ENCODE peak calls at places on chromosomes 13 and 19, in seven cellular contexts. One of them, this sample, is unnamed. For H3K4me1, the result is how much of the 10 kb centered on the place peaks cover.

GRCh38 chr19:16446108-16447014 is 25.4 kb downstream of the EPS15L1 start:
- DNase-seq in upper lobe of right lung: no peak
- DNase-seq in pancreas: no peak
- DNase-seq in tibial nerve: no peak
- DNase-seq in mucosa of descending colon: no peak
- DNase-seq in Caco-2: no peak
- DNase-seq in aorta: no peak
- DNase-seq in this sample: peak

GRCh38 chr13:114155923-114156883 is 22.9 kb upstream of the CFAP97D2 start:
- DNase-seq in aorta: no peak
- DNase-seq in upper lobe of right lung: peak
- DNase-seq in tibial nerve: no peak
- DNase-seq in mucosa of descending colon: peak
- DNase-seq in Caco-2: no peak
- DNase-seq in pancreas: no peak
- DNase-seq in this sample: no peak

GRCh38 chr13:83950284-83950683 is 68.0 kb upstream of the SLITRK1 start:
- DNase-seq in aorta: no peak
- DNase-seq in Caco-2: no peak
- DNase-seq in tibial nerve: no peak
- DNase-seq in pancreas: no peak
- DNase-seq in mucosa of descending colon: no peak
- DNase-seq in upper lobe of right lung: no peak
- DNase-seq in this sample: no peak

GRCh38 chr19:41248895-41249294 is 15.3 kb upstream of the HNRNPUL1 start:
- DNase-seq in tibial nerve: no peak
- DNase-seq in mucosa of descending colon: no peak
- DNase-seq in pancreas: no peak
- DNase-seq in upper lobe of right lung: no peak
- DNase-seq in Caco-2: no peak
- DNase-seq in aorta: no peak
- DNase-seq in this sample: no peak

GRCh38 chr19:23799321-23799720 is 40.6 kb upstream of the ZNF681 start:
- DNase-seq in mucosa of descending colon: no peak
- DNase-seq in upper lobe of right lung: no peak
- DNase-seq in pancreas: no peak
- DNase-seq in aorta: no peak
- DNase-seq in Caco-2: no peak
- DNase-seq in tibial nerve: no peak
- DNase-seq in this sample: no peak

GRCh38 chr13:78015782-78016181 is 97.2 kb upstream of the EDNRB start:
- DNase-seq in pancreas: no peak
- DNase-seq in tibial nerve: no peak
- DNase-seq in Caco-2: no peak
- DNase-seq in aorta: no peak
- DNase-seq in upper lobe of right lung: no peak
- DNase-seq in mucosa of descending colon: no peak
- DNase-seq in this sample: no peak

GRCh38 chr19:47507924-47508553 is 6.8 kb downstream of the NAPA start:
- DNase-seq in aorta: no peak
- DNase-seq in tibial nerve: no peak
- DNase-seq in mucosa of descending colon: no peak
- DNase-seq in pancreas: peak
- DNase-seq in upper lobe of right lung: no peak
- DNase-seq in Caco-2: no peak
- DNase-seq in this sample: no peak

GRCh38 chr13:28820099-28821051 is at the start of gene MTUS2:
- DNase-seq in aorta: no peak
- DNase-seq in tibial nerve: no peak
- DNase-seq in pancreas: peak
- DNase-seq in Caco-2: no peak
- DNase-seq in upper lobe of right lung: peak
- DNase-seq in mucosa of descending colon: peak
- DNase-seq in this sample: peak

GRCh38 chr19:496333-496634 is at the start of gene MADCAM1:
- DNase-seq in pancreas: no peak
- DNase-seq in upper lobe of right lung: no peak
- DNase-seq in mucosa of descending colon: no peak
- DNase-seq in tibial nerve: no peak
- DNase-seq in aorta: no peak
- DNase-seq in Caco-2: no peak
- DNase-seq in this sample: no peak

GRCh38 chr19:38213911-38214625 is 10.0 kb downstream of the DPF1 start:
- DNase-seq in Caco-2: no peak
- DNase-seq in tibial nerve: no peak
- DNase-seq in pancreas: no peak
- DNase-seq in mucosa of descending colon: no peak
- DNase-seq in aorta: no peak
- DNase-seq in upper lobe of right lung: no peak
- DNase-seq in this sample: no peak

GRCh38 chr19:7670150-7670784 is 1.4 kb downstream of the RETN start:
- DNase-seq in aorta: no peak
- DNase-seq in Caco-2: no peak
- DNase-seq in upper lobe of right lung: peak
- DNase-seq in mucosa of descending colon: no peak
- DNase-seq in pancreas: no peak
- DNase-seq in tibial nerve: no peak
- DNase-seq in this sample: no peak

GRCh38 chr13:100382787-100383186 is 205.8 kb downstream of the GGACT start:
- DNase-seq in tibial nerve: no peak
- DNase-seq in aorta: no peak
- DNase-seq in upper lobe of right lung: no peak
- DNase-seq in pancreas: no peak
- DNase-seq in mucosa of descending colon: no peak
- DNase-seq in Caco-2: no peak
- DNase-seq in this sample: no peak

GRCh38 chr19:33449799-33450198 is 71.8 kb downstream of the PEPD start:
- DNase-seq in tibial nerve: no peak
- DNase-seq in Caco-2: no peak
- DNase-seq in upper lobe of right lung: peak
- DNase-seq in mucosa of descending colon: no peak
- DNase-seq in aorta: peak
- DNase-seq in pancreas: peak
- DNase-seq in this sample: no peak

GRCh38 chr13:49840667-49841066 is 48.2 kb upstream of the KPNA3 start:
- DNase-seq in Caco-2: no peak
- DNase-seq in tibial nerve: no peak
- DNase-seq in pancreas: no peak
- DNase-seq in upper lobe of right lung: no peak
- DNase-seq in aorta: no peak
- DNase-seq in mucosa of descending colon: no peak
- DNase-seq in this sample: no peak

GRCh38 chr13:26557393-26558073 is at the start of gene WASF3:
- DNase-seq in mucosa of descending colon: peak
- DNase-seq in upper lobe of right lung: peak
- DNase-seq in tibial nerve: peak
- DNase-seq in pancreas: peak
- DNase-seq in Caco-2: no peak
- DNase-seq in aorta: peak
- DNase-seq in this sample: peak

GRCh38 chr19:18659281-18660050 is 22.6 kb downstream of the KLHL26 start:
- DNase-seq in Caco-2: no peak
- DNase-seq in mucosa of descending colon: no peak
- DNase-seq in aorta: peak
- DNase-seq in tibial nerve: peak
- DNase-seq in pancreas: no peak
- DNase-seq in upper lobe of right lung: no peak
- DNase-seq in this sample: peak

GRCh38 chr19:5133986-5134595 is 165.2 kb downstream of the KDM4B start:
- DNase-seq in upper lobe of right lung: no peak
- DNase-seq in aorta: no peak
- DNase-seq in pancreas: no peak
- DNase-seq in mucosa of descending colon: no peak
- DNase-seq in tibial nerve: no peak
- DNase-seq in Caco-2: no peak
- DNase-seq in this sample: no peak

GRCh38 chr13:113337556-113337955 is 26.4 kb downstream of the GRTP1 start:
- DNase-seq in tibial nerve: no peak
- DNase-seq in mucosa of descending colon: no peak
- DNase-seq in pancreas: no peak
- DNase-seq in Caco-2: no peak
- DNase-seq in aorta: peak
- DNase-seq in upper lobe of right lung: no peak
- DNase-seq in this sample: no peak

GRCh38 chr19:16836115-16836905 is 7.1 kb downstream of the SIN3B start:
- DNase-seq in tibial nerve: peak
- DNase-seq in upper lobe of right lung: no peak
- DNase-seq in Caco-2: no peak
- DNase-seq in pancreas: no peak
- DNase-seq in mucosa of descending colon: no peak
- DNase-seq in aorta: no peak
- DNase-seq in this sample: no peak

GRCh38 chr19:55179570-55180484 is at the start of gene SYT5:
- DNase-seq in aorta: no peak
- DNase-seq in upper lobe of right lung: no peak
- DNase-seq in pancreas: peak
- DNase-seq in tibial nerve: no peak
- DNase-seq in Caco-2: no peak
- DNase-seq in mucosa of descending colon: peak
- DNase-seq in this sample: peak

GRCh38 chr13:50594276-50594970 is 249.1 kb downstream of the DLEU7 start:
- DNase-seq in upper lobe of right lung: no peak
- DNase-seq in tibial nerve: no peak
- DNase-seq in aorta: no peak
- DNase-seq in mucosa of descending colon: peak
- DNase-seq in Caco-2: peak
- DNase-seq in pancreas: no peak
- DNase-seq in this sample: no peak

GRCh38 chr13:25901460-25902376 is 150.1 kb downstream of the SHISA2 start:
- DNase-seq in mucosa of descending colon: no peak
- DNase-seq in pancreas: no peak
- DNase-seq in aorta: no peak
- DNase-seq in tibial nerve: no peak
- DNase-seq in upper lobe of right lung: no peak
- DNase-seq in Caco-2: no peak
- DNase-seq in this sample: no peak

GRCh38 chr13:36979361-36980040 is 19.6 kb downstream of the ALG5 start:
- DNase-seq in Caco-2: no peak
- DNase-seq in upper lobe of right lung: no peak
- DNase-seq in mucosa of descending colon: no peak
- DNase-seq in aorta: no peak
- DNase-seq in tibial nerve: no peak
- DNase-seq in pancreas: no peak
- DNase-seq in this sample: no peak

DNA sequence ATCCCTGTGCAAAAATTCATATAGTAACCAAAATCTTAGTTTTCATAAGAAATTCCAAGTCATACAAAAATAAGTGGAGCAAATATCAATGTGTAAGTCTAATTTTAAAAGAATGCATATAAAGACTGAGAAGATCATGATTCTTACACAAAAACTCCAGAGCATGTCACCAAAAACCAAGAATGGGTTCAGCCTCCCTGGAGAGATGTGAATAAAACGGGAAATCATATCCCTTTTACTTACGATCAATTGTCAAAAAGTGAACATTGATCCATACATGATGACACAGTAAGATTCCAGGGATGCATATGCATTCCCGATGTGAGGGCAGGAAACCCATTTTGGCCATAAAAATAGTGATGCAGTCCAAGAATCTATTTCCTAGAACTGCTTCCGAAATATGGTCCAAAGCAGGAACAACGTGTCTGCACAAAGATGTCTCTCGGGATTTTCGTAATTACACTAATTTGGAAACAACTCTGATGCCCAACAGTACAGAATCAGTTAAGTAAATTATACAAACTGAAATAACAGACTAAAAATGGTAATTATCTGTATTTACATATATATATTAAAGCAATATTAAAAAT is 123.6 kb downstream of the STK24 start:
- DNase-seq in upper lobe of right lung: no peak
- DNase-seq in mucosa of descending colon: no peak
- DNase-seq in tibial nerve: no peak
- DNase-seq in aorta: no peak
- DNase-seq in pancreas: no peak
- DNase-seq in Caco-2: no peak
- DNase-seq in this sample: no peak
- H3K4me1 ChIP-seq in upper lobe of right lung: under half
- H3K4me1 ChIP-seq in mucosa of descending colon: under half
- H3K4me1 ChIP-seq in tibial nerve: under half
- H3K4me1 ChIP-seq in aorta: under half
- H3K4me1 ChIP-seq in pancreas: under half
- H3K4me1 ChIP-seq in Caco-2: under half
- H3K4me1 ChIP-seq in this sample: under half

GRCh38 chr13:90205081-90205480 is 1142.4 kb upstream of the MIR17HG start:
- DNase-seq in mucosa of descending colon: no peak
- DNase-seq in pancreas: no peak
- DNase-seq in aorta: no peak
- DNase-seq in Caco-2: no peak
- DNase-seq in tibial nerve: no peak
- DNase-seq in upper lobe of right lung: no peak
- DNase-seq in this sample: no peak
- H3K4me3 ChIP-seq in mucosa of descending colon: no peak
- H3K4me3 ChIP-seq in pancreas: no peak
- H3K4me3 ChIP-seq in aorta: no peak
- H3K4me3 ChIP-seq in Caco-2: no peak
- H3K4me3 ChIP-seq in tibial nerve: no peak
- H3K4me3 ChIP-seq in upper lobe of right lung: no peak
- H3K4me3 ChIP-seq in this sample: no peak

DNA sequence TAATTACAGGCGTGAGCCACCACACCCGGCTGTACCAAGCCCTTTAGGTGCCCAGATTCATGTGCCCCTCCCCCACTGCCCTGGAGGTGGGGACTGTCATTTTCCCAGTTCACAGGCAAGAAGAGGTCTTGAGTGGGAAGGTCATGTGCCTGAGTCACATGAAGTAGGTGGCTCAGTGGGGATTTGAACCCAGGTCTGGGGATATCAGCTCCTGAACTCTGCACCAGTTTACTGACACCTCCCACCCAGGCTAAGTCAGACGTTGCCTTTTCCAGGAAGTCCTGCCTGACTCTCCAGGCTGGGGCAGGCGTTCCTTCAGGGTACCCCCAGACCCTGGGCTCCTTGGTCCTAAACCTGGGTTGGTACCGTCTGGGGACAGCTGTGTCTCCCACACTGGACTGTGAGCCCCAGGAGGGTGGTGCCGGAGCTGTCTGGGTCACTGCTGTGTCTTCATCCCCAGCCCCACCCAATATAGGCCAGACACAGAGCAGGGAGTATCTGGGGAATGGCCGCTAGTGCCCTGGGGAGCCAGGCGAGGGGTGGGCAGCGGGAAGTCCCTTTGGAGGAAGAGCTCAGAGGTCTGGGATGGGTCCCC is 8.6 kb downstream of the VASP start:
- DNase-seq in upper lobe of right lung: peak
- DNase-seq in aorta: no peak
- DNase-seq in mucosa of descending colon: peak
- DNase-seq in pancreas: no peak
- DNase-seq in Caco-2: no peak
- DNase-seq in tibial nerve: no peak
- DNase-seq in this sample: peak
- H3K4me1 ChIP-seq in upper lobe of right lung: under half
- H3K4me1 ChIP-seq in aorta: under half
- H3K4me1 ChIP-seq in mucosa of descending colon: half or more
- H3K4me1 ChIP-seq in pancreas: under half
- H3K4me1 ChIP-seq in Caco-2: under half
- H3K4me1 ChIP-seq in tibial nerve: under half
- H3K4me1 ChIP-seq in this sample: under half

DNA sequence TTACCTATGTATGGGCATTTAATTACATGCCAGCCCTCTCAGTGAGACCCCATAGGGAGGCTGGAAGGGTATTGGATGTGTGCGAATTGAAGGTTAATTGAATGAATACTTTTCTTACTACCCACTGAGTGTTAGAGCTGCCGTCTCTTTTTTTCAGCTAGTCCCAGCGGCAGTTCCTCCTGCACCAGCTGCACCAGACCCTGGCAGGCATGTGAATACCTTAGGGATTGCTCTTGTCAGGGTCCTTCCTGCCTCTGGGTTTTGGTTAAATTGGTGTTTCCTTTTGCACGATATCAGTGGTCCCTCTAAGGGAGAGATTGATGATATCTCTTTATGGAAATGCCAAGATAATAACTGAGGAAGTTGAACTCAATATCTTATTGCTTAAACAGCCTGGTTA is 9.8 kb upstream of the CXCL17 start:
- DNase-seq in tibial nerve: no peak
- DNase-seq in pancreas: no peak
- DNase-seq in aorta: no peak
- DNase-seq in Caco-2: no peak
- DNase-seq in upper lobe of right lung: no peak
- DNase-seq in mucosa of descending colon: no peak
- DNase-seq in this sample: no peak
- H3K4me3 ChIP-seq in tibial nerve: no peak
- H3K4me3 ChIP-seq in pancreas: no peak
- H3K4me3 ChIP-seq in aorta: no peak
- H3K4me3 ChIP-seq in Caco-2: no peak
- H3K4me3 ChIP-seq in upper lobe of right lung: no peak
- H3K4me3 ChIP-seq in mucosa of descending colon: no peak
- H3K4me3 ChIP-seq in this sample: no peak

This sample was measured in right cardiac atrium.